ENCODE peak calls at places on chromosomes 1 and 21, in four cellular contexts. A is spleen, E is dorsolateral prefrontal cortex, Q is GM12865. Z is an unnamed sample.

GRCh38 chr1:113860891-113861290 is 10.6 kb downstream of the PTPN22 start:
- DNase-seq in A (no peak), E (no peak), Q (no peak), Z (no peak)

GRCh38 chr1:183135336-183135735 is 50.7 kb upstream of the LAMC2 start:
- DNase-seq in A (no peak), E (no peak), Q (no peak), Z (no peak)

GRCh38 chr1:225996946-225997545 is 2.1 kb downstream of the SDE2 start:
- DNase-seq in A (no peak), E (no peak), Q (peak; percentile 52), Z (no peak)

GRCh38 chr1:83547903-83548302 is 451.0 kb downstream of the TTLL7 start:
- DNase-seq in A (no peak), E (no peak), Q (no peak), Z (no peak)

GRCh38 chr1:8363186-8363585 is 45.3 kb downstream of the SLC45A1 start:
- DNase-seq in A (no peak), E (no peak), Q (no peak), Z (no peak)

GRCh38 chr21:25934130-25934529 is 199.4 kb downstream of the GABPA start:
- DNase-seq in A (no peak), E (no peak), Q (no peak), Z (no peak)

GRCh38 chr21:38321568-38321967 is 64.8 kb downstream of the KCNJ15 start:
- DNase-seq in A (no peak), E (no peak), Q (no peak), Z (no peak)

GRCh38 chr1:201754353-201754752 is 74.6 kb upstream of the IPO9 start:
- DNase-seq in A (no peak), E (no peak), Q (no peak), Z (no peak)

GRCh38 chr1:24362982-24363614 is 43.9 kb downstream of the GRHL3 start:
- DNase-seq in A (no peak), E (no peak), Q (no peak), Z (no peak)

GRCh38 chr21:26918318-26919065 is 48.4 kb downstream of the ADAMTS5 start:
- DNase-seq in A (no peak), E (no peak), Q (no peak), Z (no peak)

GRCh38 chr1:42943166-42943565 is 15.5 kb downstream of the SLC2A1 start:
- DNase-seq in A (peak; percentile 74), E (no peak), Q (no peak), Z (no peak)

GRCh38 chr1:44030606-44031050 is 634 bp downstream of the SLC6A9 start:
- DNase-seq in A (peak; percentile 89), E (peak; percentile 78), Q (peak; percentile 44), Z (no peak)

GRCh38 chr1:66084442-66084841 is 291.7 kb downstream of the PDE4B start:
- DNase-seq in A (no peak), E (no peak), Q (no peak), Z (no peak)

GRCh38 chr1:54570161-54570560 is 22.1 kb downstream of the ACOT11 start:
- DNase-seq in A (peak; percentile 29), E (no peak), Q (no peak), Z (no peak)
- H3K4me3 ChIP-seq in A (no peak overlapping the region), E (no peak overlapping the region), Q (no peak overlapping the region), Z (no peak overlapping the region)

DNA sequence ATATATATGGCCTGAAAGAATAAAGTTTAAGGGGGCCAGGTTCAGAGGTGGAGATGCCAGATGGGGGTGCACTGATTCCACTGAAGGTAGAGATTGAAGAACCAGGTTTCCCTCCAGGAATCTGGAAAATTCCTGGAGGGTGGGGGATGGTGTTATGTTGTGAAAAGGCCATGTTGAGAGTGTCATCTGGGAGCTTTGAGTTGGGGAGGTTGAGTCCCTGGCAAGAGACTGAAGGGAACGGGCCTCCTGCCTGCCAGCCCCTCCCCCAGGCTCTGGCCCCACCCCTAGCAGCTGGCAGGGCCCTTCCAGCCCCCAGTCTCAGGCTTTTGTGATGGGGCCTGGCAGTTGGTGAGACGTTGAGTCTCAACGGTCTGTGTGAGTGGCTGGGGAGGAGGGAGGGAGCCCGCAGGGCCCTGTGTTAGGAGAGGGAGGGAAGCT is 4.1 kb downstream of the PTPRU start:
- DNase-seq in A (no peak), E (no peak), Q (no peak), Z (no peak)
- TF ChIP-seq CTCF in A (no peak), E (no peak), Q (no peak), Z (no peak)

GRCh38 chr1:199733125-199733524 is 294.4 kb upstream of the NR5A2 start:
- DNase-seq in A (no peak), E (no peak), Q (no peak), Z (no peak)

GRCh38 chr1:199736646-199737045 is 290.9 kb upstream of the NR5A2 start:
- DNase-seq in A (no peak), E (no peak), Q (no peak), Z (no peak)

GRCh38 chr1:199734186-199734585 is 293.3 kb upstream of the NR5A2 start:
- DNase-seq in A (no peak), E (no peak), Q (no peak), Z (no peak)

GRCh38 chr1:199741586-199741985 is 285.9 kb upstream of the NR5A2 start:
- DNase-seq in A (no peak), E (no peak), Q (no peak), Z (no peak)

DNA sequence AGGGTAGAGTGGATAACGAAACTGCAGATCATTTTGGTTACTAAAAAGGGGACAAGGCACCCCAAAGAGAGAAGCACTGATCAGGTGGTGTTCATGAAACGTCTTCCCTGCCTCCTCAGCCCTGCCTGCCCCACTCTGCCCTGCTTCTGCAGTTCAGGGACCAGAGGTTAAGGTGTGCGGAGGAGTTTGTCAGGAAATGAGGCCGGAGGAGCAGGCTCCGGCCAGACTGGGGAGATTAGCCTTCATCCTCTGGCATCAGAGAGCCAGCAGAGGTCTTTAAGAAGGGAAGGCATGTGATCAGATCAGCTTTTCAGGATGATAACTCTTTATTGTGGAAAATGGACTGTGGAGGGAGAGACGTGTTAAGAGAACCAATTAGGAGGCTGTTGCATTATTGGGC is 291.9 kb upstream of the NR5A2 start:
- DNase-seq in A (no peak), E (no peak), Q (no peak), Z (no peak)
- H3K4me3 ChIP-seq in A (no peak overlapping the region), E (no peak overlapping the region), Q (no peak overlapping the region), Z (no peak overlapping the region)

GRCh38 chr1:150363426-150364230 is at the start of gene RPRD2:
- DNase-seq in A (peak; percentile 99), E (peak; percentile 99), Q (peak; percentile 100), Z (peak; percentile 99)
- TF ChIP-seq CTCF in A (no peak), E (peak; percentile 16), Q (no peak), Z (no peak)

Z was measured in GM12864.